ENCODE peak calls at places on chromosomes 1 and 21, in four cellular contexts. J is K562, S is H1, H is GM12878. G is an unnamed sample. For H3K4me1, the result is how much of the 10 kb centered on the place peaks cover.

GRCh38 chr1:32199717-32200072 is 700 bp upstream of the CCDC28B start:
- DNase-seq in J (no peak), S (no peak), H (no peak), G (peak)

GRCh38 chr1:243234978-243235657 is 20.0 kb downstream of the CEP170 start:
- DNase-seq in J (no peak), S (no peak), H (no peak), G (peak)

GRCh38 chr1:12519708-12520364 is 98.2 kb downstream of the DHRS3 start:
- DNase-seq in J (no peak), S (no peak), H (no peak), G (no peak)

GRCh38 chr1:7621334-7622219 is 149.5 kb upstream of the VAMP3 start:
- DNase-seq in J (no peak), S (no peak), H (no peak), G (no peak)

GRCh38 chr1:70008658-70009057 is 196.7 kb downstream of the LRRC40 start:
- DNase-seq in J (no peak), S (no peak), H (no peak), G (no peak)

GRCh38 chr1:46549697-46550681 is 1.5 kb downstream of the KNCN start:
- DNase-seq in J (peak), S (no peak), H (no peak), G (peak)

GRCh38 chr21:38171723-38172344 is 85.0 kb upstream of the KCNJ15 start:
- DNase-seq in J (no peak), S (peak), H (no peak), G (peak)

GRCh38 chr1:9143250-9143649 is 14.3 kb upstream of the GPR157 start:
- DNase-seq in J (no peak), S (no peak), H (no peak), G (peak)

GRCh38 chr1:173477286-173478098 is at the start of gene PRDX6:
- DNase-seq in J (no peak), S (peak), H (no peak), G (peak)

GRCh38 chr1:20589331-20590312 is 725 bp downstream of the CDA start:
- DNase-seq in J (no peak), S (no peak), H (no peak), G (peak)

DNA sequence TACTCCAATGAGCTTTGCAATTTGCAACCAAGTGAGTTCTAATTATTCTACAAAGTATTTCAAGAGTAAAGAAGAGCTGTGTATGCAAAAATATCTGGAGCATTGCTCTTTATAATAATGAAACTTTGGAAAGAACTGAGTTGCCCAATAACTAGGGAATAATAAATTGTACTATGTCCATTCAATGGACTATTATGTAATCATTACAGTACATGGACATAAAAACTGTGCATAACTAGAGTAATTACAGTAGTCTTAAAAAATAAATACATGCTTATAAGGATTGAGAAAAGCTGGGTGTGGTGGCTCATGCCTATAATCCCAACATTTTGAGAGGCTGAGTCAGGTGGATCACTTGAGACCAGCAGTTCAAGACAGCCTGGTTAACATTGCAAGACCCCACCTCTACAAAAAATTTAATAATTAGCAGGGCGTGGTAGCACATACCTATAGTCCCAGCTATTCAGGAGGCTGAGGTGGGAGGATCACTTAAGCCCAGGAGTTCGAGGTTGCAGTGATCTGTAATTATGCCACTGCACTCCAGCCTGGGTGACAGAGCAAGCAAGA is 70.3 kb upstream of the JAK1 start:
- DNase-seq in J (no peak), S (no peak), H (no peak), G (no peak)
- TF ChIP-seq CEBPB in J (peak), S (no peak), H (no peak), G (no peak)

DNA sequence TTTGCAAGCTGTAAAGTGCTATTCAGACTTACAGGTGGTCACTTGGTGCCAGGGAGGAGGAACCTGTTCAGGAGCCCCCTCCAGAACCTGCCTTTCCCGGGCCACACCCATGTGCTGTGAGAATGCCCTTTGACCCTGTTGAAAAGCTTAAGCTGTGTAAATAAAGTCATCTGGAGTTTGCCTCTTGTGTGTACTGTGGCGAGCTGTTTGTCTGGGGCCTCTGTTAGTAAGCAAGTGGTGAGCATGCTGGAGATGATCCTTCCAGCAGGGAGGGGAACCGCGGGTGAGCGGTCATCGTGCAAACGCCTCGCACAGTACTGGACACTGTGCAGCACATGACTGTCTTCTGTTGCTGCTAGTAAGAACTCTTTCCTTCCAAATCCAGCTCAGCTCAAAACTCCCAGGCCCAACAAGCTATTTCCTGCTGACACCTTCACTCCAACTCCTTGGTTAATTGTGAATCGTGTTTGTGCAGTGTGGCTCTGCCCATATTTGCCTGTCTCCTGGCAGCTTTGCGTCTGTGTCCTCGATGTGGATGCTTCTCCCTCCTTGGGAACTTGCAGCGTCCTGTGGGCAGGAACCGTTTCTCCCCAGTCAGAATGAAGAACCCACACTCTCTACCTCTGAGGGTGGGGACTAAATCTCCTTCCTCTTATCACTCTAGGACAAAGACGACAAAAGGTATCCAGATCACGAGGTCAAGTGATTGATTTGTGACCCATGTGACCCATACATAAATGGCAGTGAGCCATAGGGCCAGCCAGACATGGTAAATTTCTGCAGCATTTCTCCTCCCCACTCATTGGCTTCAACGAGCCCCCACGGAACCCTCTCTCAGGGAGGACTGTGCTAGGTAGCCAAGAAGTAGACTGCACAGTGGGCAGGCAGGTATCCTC is 13.9 kb upstream of the BTG2 start:
- DNase-seq in J (peak), S (no peak), H (no peak), G (no peak)
- H3K4me1 ChIP-seq in J (under half), S (under half), H (half or more), G (under half)

GRCh38 chr1:198228925-198229324 is 72.1 kb downstream of the NEK7 start:
- DNase-seq in J (no peak), S (no peak), H (no peak), G (no peak)

GRCh38 chr1:198232407-198232806 is 75.6 kb downstream of the NEK7 start:
- DNase-seq in J (no peak), S (no peak), H (no peak), G (peak)

GRCh38 chr1:198231776-198232175 is 75.0 kb downstream of the NEK7 start:
- DNase-seq in J (no peak), S (no peak), H (no peak), G (no peak)

GRCh38 chr1:198234511-198235251 is 77.9 kb downstream of the NEK7 start:
- DNase-seq in J (no peak), S (no peak), H (no peak), G (peak)

DNA sequence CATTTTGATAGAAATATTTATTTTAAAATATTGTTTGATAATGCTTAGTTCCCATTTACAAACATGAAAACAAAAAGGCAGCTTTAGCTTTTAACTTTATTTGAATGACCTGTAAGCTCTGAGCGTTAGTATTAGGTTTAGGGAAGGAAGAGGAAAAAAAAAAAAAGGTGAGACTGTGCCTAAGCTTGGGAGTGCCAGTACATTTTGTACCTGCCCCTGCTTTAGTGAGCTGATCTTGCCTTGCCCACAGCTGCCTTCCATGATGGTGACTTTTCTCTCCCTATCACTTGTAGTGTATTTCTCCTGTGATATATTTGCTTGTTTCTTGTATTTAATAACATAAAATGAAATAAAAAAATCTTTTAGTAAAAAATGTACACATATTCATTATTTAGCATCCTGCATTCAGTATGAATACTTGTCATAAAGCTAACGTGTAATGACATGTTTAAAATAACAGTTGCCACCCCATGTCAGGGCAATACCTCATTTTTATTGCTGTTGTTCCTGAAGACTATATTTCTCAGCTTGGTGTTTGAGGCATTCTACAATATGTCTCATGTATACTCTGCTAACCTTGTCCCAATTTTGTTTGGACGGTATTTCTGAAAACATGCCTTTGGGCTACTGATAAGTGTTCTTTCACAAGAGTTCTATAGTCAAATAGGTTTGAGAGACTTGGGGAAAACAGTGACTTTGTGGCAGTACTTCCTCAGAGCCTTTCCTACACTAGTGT is 76.3 kb downstream of the NEK7 start:
- DNase-seq in J (no peak), S (no peak), H (no peak), G (no peak)
- TF ChIP-seq CHD1 in J (no peak), S (no peak), H (no peak), G (no peak)

GRCh38 chr1:245181123-245181522 is 26.3 kb downstream of the KIF26B start:
- DNase-seq in J (no peak), S (no peak), H (no peak), G (no peak)
- TF ChIP-seq CEBPB in J (no peak), S (no peak), H (no peak), G (no peak)